ENCODE peak calls at places on chromosome 10, in four cellular contexts. D is esophagus muscularis mucosa, M is GM12865, G is cardiac fibroblast. F is an unnamed sample.
A peak's percentile ranks its signal among the peaks of the same experiment; 100 is the strongest.

GRCh38 chr10:69502589-69502988 is 51.3 kb downstream of the TSPAN15 start:
- DNase-seq in D (no peak), M (no peak), G (no peak), F (no peak)

GRCh38 chr10:10677479-10677878 is 340.2 kb upstream of the CELF2 start:
- DNase-seq in D (no peak), M (peak; percentile 82), G (peak; percentile 90), F (peak; percentile 89)

GRCh38 chr10:63866075-63866746 is 345.0 kb downstream of the REEP3 start:
- DNase-seq in D (no peak), M (peak; percentile 47), G (peak; percentile 70), F (peak; percentile 78)

GRCh38 chr10:101612086-101612485 is 24.0 kb downstream of the DPCD start:
- DNase-seq in D (no peak), M (no peak), G (no peak), F (no peak)

GRCh38 chr10:20020677-20021076 is 204.4 kb downstream of the PLXDC2 start:
- DNase-seq in D (no peak), M (no peak), G (no peak), F (no peak)

GRCh38 chr10:11869211-11869610 is 46.1 kb downstream of the PROSER2 start:
- DNase-seq in D (no peak), M (no peak), G (no peak), F (no peak)

GRCh38 chr10:71585579-71586092 is 133.9 kb downstream of the C10orf105 start:
- DNase-seq in D (no peak), M (no peak), G (no peak), F (no peak)

GRCh38 chr10:28668363-28669226 is 8.7 kb upstream of the BAMBI start:
- DNase-seq in D (no peak), M (peak; percentile 21), G (peak; percentile 32), F (no peak)

GRCh38 chr10:105188737-105189463 is 547.8 kb downstream of the SORCS3 start:
- DNase-seq in D (no peak), M (no peak), G (no peak), F (no peak)

GRCh38 chr10:107437921-107438320 is 273.4 kb upstream of the SORCS1 start:
- DNase-seq in D (no peak), M (no peak), G (no peak), F (no peak)

GRCh38 chr10:76309744-76310441 is 878.5 kb downstream of the LRMDA start:
- DNase-seq in D (no peak), M (no peak), G (peak; percentile 33), F (no peak)

GRCh38 chr10:102281103-102281502 is 35.8 kb downstream of the GBF1 start:
- DNase-seq in D (no peak), M (peak; percentile 26), G (peak; percentile 46), F (no peak)

GRCh38 chr10:78916227-78916626 is 152.5 kb upstream of the ZMIZ1 start:
- DNase-seq in D (no peak), M (no peak), G (no peak), F (no peak)

GRCh38 chr10:78395162-78395561 is 361.5 kb downstream of the RPS24 start:
- DNase-seq in D (no peak), M (no peak), G (no peak), F (no peak)

GRCh38 chr10:72524489-72524888 is 101.4 kb downstream of the MICU1 start:
- DNase-seq in D (no peak), M (no peak), G (peak; percentile 11), F (no peak)

GRCh38 chr10:97154789-97155188 is 31.0 kb downstream of the SLIT1 start:
- DNase-seq in D (no peak), M (no peak), G (no peak), F (no peak)

GRCh38 chr10:101780187-101780817 is 2.9 kb downstream of the NPM3 start:
- DNase-seq in D (no peak), M (peak; percentile 25), G (no peak), F (no peak)

GRCh38 chr10:101817542-101818118 is 614 bp downstream of the OGA start:
- DNase-seq in D (peak; percentile 97), M (peak; percentile 81), G (peak; percentile 97), F (peak; percentile 72)

GRCh38 chr10:42979730-42980467 is 97.0 kb upstream of the RET start:
- DNase-seq in D (no peak), M (no peak), G (no peak), F (no peak)

GRCh38 chr10:62456611-62457101 is 82.5 kb downstream of the ZNF365 start:
- DNase-seq in D (no peak), M (peak; percentile 92), G (no peak), F (no peak)

GRCh38 chr10:26555719-26556368 is 117.7 kb downstream of the APBB1IP start:
- DNase-seq in D (peak; percentile 94), M (no peak), G (peak; percentile 82), F (no peak)

GRCh38 chr10:116403740-116404250 is 23.9 kb upstream of the PNLIPRP3 start:
- DNase-seq in D (no peak), M (no peak), G (no peak), F (no peak)

GRCh38 chr10:2870654-2871053 is 196.7 kb upstream of the PFKP start:
- DNase-seq in D (peak; percentile 62), M (no peak), G (no peak), F (no peak)

GRCh38 chr10:77710081-77710551 is 72.5 kb upstream of the KCNMA1 start:
- DNase-seq in D (peak; percentile 85), M (peak; percentile 80), G (no peak), F (no peak)

GRCh38 chr10:42997849-42998165 is 79.1 kb upstream of the RET start:
- DNase-seq in D (peak; percentile 89), M (no peak), G (no peak), F (no peak)

GRCh38 chr10:71748671-71749191 is 24.6 kb downstream of the VSIR start:
- DNase-seq in D (peak; percentile 94), M (peak; percentile 83), G (no peak), F (peak; percentile 74)

GRCh38 chr10:35420827-35421552 is 84.7 kb downstream of the CCNY start:
- DNase-seq in D (no peak), M (no peak), G (no peak), F (no peak)

GRCh38 chr10:103062854-103063642 is 130.0 kb downstream of the NT5C2 start:
- DNase-seq in D (no peak), M (no peak), G (no peak), F (peak; percentile 54)

GRCh38 chr10:99926925-99927718 is 82.6 kb downstream of the DNMBP start:
- DNase-seq in D (no peak), M (no peak), G (peak; percentile 69), F (no peak)

GRCh38 chr10:77970869-77971803 is 44.6 kb upstream of the DLG5 start:
- DNase-seq in D (peak; percentile 96), M (no peak), G (peak; percentile 81), F (no peak)

GRCh38 chr10:3635697-3636096 is 149.3 kb downstream of the KLF6 start:
- DNase-seq in D (no peak), M (no peak), G (no peak), F (no peak)

GRCh38 chr10:131242007-131242406 is 69.5 kb downstream of the TCERG1L start:
- DNase-seq in D (no peak), M (no peak), G (no peak), F (peak; percentile 75)

GRCh38 chr10:108982141-108982540 is 941.2 kb downstream of the XPNPEP1 start:
- DNase-seq in D (no peak), M (no peak), G (no peak), F (no peak)

GRCh38 chr10:87804939-87805569 is 13.0 kb downstream of the ATAD1 start:
- DNase-seq in D (no peak), M (no peak), G (no peak), F (no peak)

GRCh38 chr10:24209421-24209770 is 458 bp downstream of the KIAA1217 start:
- DNase-seq in D (no peak), M (peak; percentile 53), G (peak; percentile 69), F (no peak)

GRCh38 chr10:100615911-100616310 is 80.2 kb downstream of the HIF1AN start:
- DNase-seq in D (no peak), M (no peak), G (no peak), F (no peak)

GRCh38 chr10:15352818-15353217 is 18.3 kb downstream of the FAM171A1 start:
- DNase-seq in D (no peak), M (no peak), G (no peak), F (no peak)

GRCh38 chr10:72709041-72709440 is 17.1 kb downstream of the MCU start:
- DNase-seq in D (no peak), M (no peak), G (no peak), F (no peak)

GRCh38 chr10:73781548-73781878 is 335 bp upstream of the CHCHD1 start:
- DNase-seq in D (no peak), M (no peak), G (no peak), F (no peak)

GRCh38 chr10:73779539-73780197 is 2.2 kb upstream of the CHCHD1 start:
- DNase-seq in D (no peak), M (no peak), G (no peak), F (no peak)

GRCh38 chr10:73779018-73779417 is 2.8 kb upstream of the CHCHD1 start:
- DNase-seq in D (no peak), M (no peak), G (no peak), F (no peak)

GRCh38 chr10:73780966-73781365 is 882 bp upstream of the CHCHD1 start:
- DNase-seq in D (no peak), M (no peak), G (no peak), F (peak; percentile 70)

DNA sequence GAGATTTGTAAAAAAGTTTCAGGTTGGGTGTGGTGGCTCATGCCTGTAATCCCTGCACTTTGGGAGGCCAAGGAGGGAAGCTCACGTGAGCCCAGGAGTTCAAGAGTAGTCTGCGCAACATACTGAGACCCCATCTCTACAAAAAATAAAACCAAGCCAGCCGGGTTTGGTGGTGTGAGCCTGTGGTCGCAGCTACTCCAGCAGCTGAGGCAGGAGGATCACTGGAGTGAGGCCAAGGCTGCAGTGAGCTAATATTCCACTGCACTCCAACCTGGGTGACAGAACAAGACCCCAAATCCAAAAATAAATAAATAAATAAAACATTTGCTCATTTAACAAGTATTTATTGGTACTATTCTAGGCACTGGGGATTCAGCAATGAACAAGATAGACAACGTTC is 1.5 kb upstream of the CHCHD1 start:
- DNase-seq in D (no peak), M (no peak), G (no peak), F (no peak)
- H3K4me3 ChIP-seq in D (peak overlapping the region; percentile 98), M (peak overlapping the region; percentile 90), G (no peak overlapping the region), F (peak overlapping the region; percentile 87)

GRCh38 chr10:75089634-75090033 is 21.8 kb upstream of the SAMD8 start:
- DNase-seq in D (no peak), M (no peak), G (no peak), F (no peak)
- H3K4me3 ChIP-seq in D (no peak overlapping the region), M (no peak overlapping the region), G (no peak overlapping the region), F (no peak overlapping the region)

GRCh38 chr10:95889830-95890229 is 17.9 kb upstream of the CC2D2B start:
- DNase-seq in D (no peak), M (no peak), G (no peak), F (no peak)
- H3K4me3 ChIP-seq in D (no peak overlapping the region), M (no peak overlapping the region), G (no peak overlapping the region), F (no peak overlapping the region)

GRCh38 chr10:625751-626711 is 63.4 kb downstream of the DIP2C start:
- DNase-seq in D (no peak), M (no peak), G (no peak), F (no peak)
- H3K4me3 ChIP-seq in D (peak overlapping the region; percentile 32), M (no peak overlapping the region), G (no peak overlapping the region), F (no peak overlapping the region)

F was measured in Karpas-422.